ENCODE peak calls at places on chromosomes 7 and 10, in six cellular contexts. G, K, U, N, D and C are unnamed samples.

GRCh38 chr10:131553581-131553980 is 242.1 kb upstream of the TCERG1L start:
- DNase-seq in G (no peak), K (no peak), U (no peak), N (no peak), D (no peak), C (no peak)

GRCh38 chr10:114719311-114719710 is 61.2 kb upstream of the ABLIM1 start:
- DNase-seq in G (no peak), K (peak; percentile 25), U (peak; percentile 93), N (no peak), D (no peak), C (no peak)

GRCh38 chr7:75532639-75533038 is 40.5 kb downstream of the SPDYE5 start:
- DNase-seq in G (no peak), K (no peak), U (no peak), N (no peak), D (no peak), C (no peak)

GRCh38 chr10:110512461-110513187 is 14.9 kb downstream of the DUSP5 start:
- DNase-seq in G (no peak), K (no peak), U (no peak), N (no peak), D (no peak), C (no peak)

GRCh38 chr7:122864016-122864415 is 22.2 kb downstream of the CADPS2 start:
- DNase-seq in G (no peak), K (no peak), U (no peak), N (no peak), D (no peak), C (no peak)

GRCh38 chr10:128097783-128098182 is 28.4 kb downstream of the MKI67 start:
- DNase-seq in G (peak; percentile 20), K (no peak), U (no peak), N (no peak), D (no peak), C (no peak)

GRCh38 chr10:13340626-13341370 is 7.3 kb downstream of the SEPHS1 start:
- DNase-seq in G (no peak), K (no peak), U (no peak), N (no peak), D (no peak), C (no peak)

GRCh38 chr10:117796394-117796793 is 250.3 kb downstream of the RAB11FIP2 start:
- DNase-seq in G (no peak), K (no peak), U (no peak), N (no peak), D (no peak), C (no peak)

GRCh38 chr10:33571616-33572015 is 237.1 kb upstream of the NRP1 start:
- DNase-seq in G (no peak), K (no peak), U (no peak), N (no peak), D (no peak), C (no peak)

GRCh38 chr7:30201921-30202320 is 67.1 kb downstream of the MTURN start:
- DNase-seq in G (no peak), K (no peak), U (no peak), N (no peak), D (no peak), C (no peak)

GRCh38 chr10:44306762-44307161 is 78.1 kb downstream of the CXCL12 start:
- DNase-seq in G (peak; percentile 61), K (no peak), U (peak; percentile 37), N (peak; percentile 17), D (peak; percentile 72), C (no peak)

GRCh38 chr10:101292194-101293006 is 61.6 kb upstream of the BTRC start:
- DNase-seq in G (peak; percentile 58), K (no peak), U (peak; percentile 52), N (peak; percentile 61), D (peak; percentile 47), C (no peak)

GRCh38 chr7:47757946-47758371 is 176.0 kb upstream of the TNS3 start:
- DNase-seq in G (no peak), K (no peak), U (no peak), N (no peak), D (no peak), C (peak; percentile 92)

GRCh38 chr10:117204316-117204715 is 7.0 kb downstream of the KCNK18 start:
- DNase-seq in G (no peak), K (no peak), U (no peak), N (no peak), D (no peak), C (no peak)

GRCh38 chr7:5139998-5140397 is 50.0 kb upstream of the WIPI2 start:
- DNase-seq in G (peak; percentile 87), K (peak; percentile 14), U (peak; percentile 38), N (peak; percentile 61), D (peak; percentile 73), C (peak; percentile 53)

GRCh38 chr10:13528138-13528874 is 508 bp downstream of the BEND7 start:
- DNase-seq in G (peak; percentile 73), K (peak; percentile 21), U (peak; percentile 70), N (peak; percentile 74), D (peak; percentile 49), C (peak; percentile 20)

GRCh38 chr10:614772-615582 is 74.5 kb downstream of the DIP2C start:
- DNase-seq in G (no peak), K (no peak), U (no peak), N (no peak), D (no peak), C (no peak)

GRCh38 chr7:40303996-40304395 is 169.2 kb downstream of the SUGCT start:
- DNase-seq in G (no peak), K (no peak), U (no peak), N (no peak), D (no peak), C (no peak)

GRCh38 chr10:29753283-29753682 is 118.5 kb upstream of the SVIL start:
- DNase-seq in G (no peak), K (peak; percentile 16), U (no peak), N (no peak), D (no peak), C (no peak)

GRCh38 chr10:52484426-52485065 is 170.5 kb downstream of the DKK1 start:
- DNase-seq in G (no peak), K (no peak), U (no peak), N (no peak), D (no peak), C (no peak)

GRCh38 chr7:81211204-81211603 is 292.4 kb upstream of the SEMA3C start:
- DNase-seq in G (no peak), K (no peak), U (no peak), N (no peak), D (no peak), C (no peak)

GRCh38 chr7:94888542-94888941 is 18.9 kb upstream of the PPP1R9A start:
- DNase-seq in G (no peak), K (peak; percentile 56), U (peak; percentile 5), N (no peak), D (peak; percentile 24), C (peak; percentile 55)

GRCh38 chr7:111535142-111535541 is 27.1 kb downstream of the IMMP2L start:
- DNase-seq in G (no peak), K (no peak), U (no peak), N (no peak), D (no peak), C (no peak)

GRCh38 chr7:33692956-33693355 is 212.4 kb upstream of the BMPER start:
- DNase-seq in G (no peak), K (no peak), U (no peak), N (no peak), D (no peak), C (no peak)

GRCh38 chr10:80277567-80278250 is 11.7 kb downstream of the MAT1A start:
- DNase-seq in G (no peak), K (no peak), U (peak; percentile 72), N (no peak), D (no peak), C (peak; percentile 56)

GRCh38 chr7:85529831-85530230 is 343.0 kb upstream of the SEMA3D start:
- DNase-seq in G (no peak), K (no peak), U (no peak), N (no peak), D (no peak), C (no peak)

GRCh38 chr7:118041336-118041878 is 142.6 kb upstream of the LSM8 start:
- DNase-seq in G (no peak), K (no peak), U (no peak), N (no peak), D (no peak), C (no peak)

GRCh38 chr10:120732643-120733313 is 118.4 kb upstream of the WDR11 start:
- DNase-seq in G (no peak), K (no peak), U (peak; percentile 34), N (peak; percentile 34), D (no peak), C (no peak)

GRCh38 chr10:86536294-86536861 is 14.8 kb upstream of the WAPL start:
- DNase-seq in G (peak; percentile 87), K (no peak), U (no peak), N (peak; percentile 59), D (peak; percentile 75), C (no peak)
- H3K4me3 ChIP-seq in G (no peak overlapping the region), K (peak overlapping the region; percentile 54), U (no peak overlapping the region), N (peak overlapping the region; percentile 45), D (peak overlapping the region; percentile 83), C (peak overlapping the region; percentile 38)

DNA sequence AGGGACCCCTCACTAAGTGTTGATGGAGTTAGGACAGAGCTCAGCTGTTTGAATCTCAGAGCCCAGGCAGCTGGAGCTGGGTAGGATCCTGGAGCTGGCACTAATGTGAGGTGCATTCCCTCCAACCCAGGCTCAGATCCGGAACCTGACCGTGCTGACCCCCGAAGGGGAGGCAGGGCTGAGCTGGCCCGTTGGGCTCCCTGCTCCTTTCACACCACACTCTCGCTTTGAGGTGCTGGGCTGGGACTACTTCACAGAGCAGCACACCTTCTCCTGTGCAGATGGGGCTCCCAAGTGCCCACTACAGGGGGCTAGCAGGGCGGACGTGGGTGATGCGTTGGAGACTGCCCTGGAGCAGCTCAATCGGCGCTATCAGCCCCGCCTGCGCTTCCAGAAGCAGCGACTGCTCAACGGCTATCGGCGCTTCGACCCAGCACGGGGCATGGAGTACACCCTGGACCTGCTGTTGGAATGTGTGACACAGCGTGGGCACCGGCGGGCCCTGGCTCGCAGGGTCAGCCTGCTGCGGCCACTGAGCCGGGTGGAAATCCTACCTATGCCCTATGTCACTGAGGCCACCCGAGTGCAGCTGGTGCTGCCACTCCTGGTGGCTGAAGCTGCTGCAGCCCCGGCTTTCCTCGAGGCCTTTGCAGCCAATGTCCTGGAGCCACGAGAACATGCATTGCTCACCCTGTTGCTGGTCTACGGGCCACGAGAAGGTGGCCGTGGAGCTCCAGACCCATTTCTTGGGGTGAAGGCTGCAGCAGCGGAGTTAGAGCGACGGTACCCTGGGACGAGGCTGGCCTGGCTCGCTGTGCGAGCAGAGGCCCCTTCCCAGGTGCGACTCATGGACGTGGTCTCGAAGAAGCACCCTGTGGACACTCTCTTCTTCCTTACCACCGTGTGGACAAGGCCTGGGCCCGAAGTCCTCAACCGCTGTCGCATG is 5.2 kb downstream of the CHPF2 start:
- DNase-seq in G (no peak), K (no peak), U (no peak), N (no peak), D (no peak), C (no peak)
- H3K36me3 ChIP-seq in G (peaks cover 63% of the 10 kb centered on the region), K (no peaks in the 10 kb centered on the region), U (peaks cover 53% of the 10 kb centered on the region), N (no peaks in the 10 kb centered on the region), D (no peaks in the 10 kb centered on the region), C (no peaks in the 10 kb centered on the region)

GRCh38 chr7:22094413-22095304 is 149.0 kb upstream of the CDCA7L start:
- DNase-seq in G (no peak), K (no peak), U (no peak), N (no peak), D (peak; percentile 14), C (no peak)
- H3K4me1 ChIP-seq in G (no peaks in the 10 kb centered on the region), K (no peaks in the 10 kb centered on the region), U (no peaks in the 10 kb centered on the region), N (no peaks in the 10 kb centered on the region), D (peaks cover 12% of the 10 kb centered on the region), C (peaks cover 6% of the 10 kb centered on the region)

DNA sequence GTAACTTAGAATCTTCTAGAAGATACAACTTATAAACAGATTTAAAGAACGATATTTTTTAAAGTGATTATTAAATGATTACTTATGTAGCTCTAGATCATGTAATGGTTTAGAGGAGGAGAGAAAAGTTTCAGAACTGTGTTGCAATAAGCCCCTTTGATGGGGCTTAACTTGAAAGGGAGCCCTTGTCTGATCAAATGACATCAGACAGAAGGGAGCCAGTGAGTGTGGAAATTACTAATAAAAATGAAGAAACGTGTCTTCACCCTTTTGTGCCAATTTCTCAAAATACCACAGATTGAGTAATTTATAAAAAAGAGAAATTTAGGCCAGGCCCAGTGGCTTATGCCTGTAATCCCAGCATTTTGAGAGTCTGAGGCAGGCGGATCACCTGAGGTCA is 318.2 kb downstream of the EXOC4 start:
- DNase-seq in G (no peak), K (no peak), U (no peak), N (no peak), D (no peak), C (no peak)
- H3K4me3 ChIP-seq in G (no peak overlapping the region), K (no peak overlapping the region), U (no peak overlapping the region), N (no peak overlapping the region), D (no peak overlapping the region), C (no peak overlapping the region)